ENCODE peak calls at places on chromosomes 2 and 18, in four cellular contexts. Z is lower lobe of right lung, P is fibroblast of pulmonary artery, K is foreskin fibroblast. G is an unnamed sample.

GRCh38 chr2:23824777-23825212 is 102.1 kb downstream of the ATAD2B start:
- DNase-seq in Z (no peak), P (peak; percentile 76), K (peak; percentile 72), G (peak; percentile 77)

GRCh38 chr2:35857541-35857940 is 498.0 kb upstream of the CRIM1 start:
- DNase-seq in Z (no peak), P (no peak), K (no peak), G (no peak)

GRCh38 chr18:14978962-14979535 is 231.1 kb downstream of the ANKRD30B start:
- DNase-seq in Z (no peak), P (no peak), K (peak; percentile 42), G (no peak)

GRCh38 chr2:54949431-54949830 is 100.8 kb downstream of the RTN4 start:
- DNase-seq in Z (no peak), P (no peak), K (peak; percentile 76), G (no peak)

GRCh38 chr2:168469281-168469988 is 13.4 kb downstream of the CERS6 start:
- DNase-seq in Z (no peak), P (no peak), K (no peak), G (no peak)

GRCh38 chr18:9736445-9736844 is 28.3 kb downstream of the RAB31 start:
- DNase-seq in Z (no peak), P (no peak), K (no peak), G (no peak)

GRCh38 chr2:241904791-241905710 is 35.5 kb downstream of the RTP5 start:
- DNase-seq in Z (peak; percentile 30), P (no peak), K (no peak), G (no peak)

GRCh38 chr18:41713969-41714700 is 240.9 kb upstream of the PIK3C3 start:
- DNase-seq in Z (no peak), P (no peak), K (no peak), G (no peak)

GRCh38 chr2:16047701-16048100 is 107.4 kb downstream of the MYCN start:
- DNase-seq in Z (no peak), P (no peak), K (no peak), G (no peak)

GRCh38 chr2:23285076-23285795 is 99.7 kb upstream of the KLHL29 start:
- DNase-seq in Z (no peak), P (no peak), K (no peak), G (no peak)

GRCh38 chr2:229179598-229179997 is 91.5 kb downstream of the PID1 start:
- DNase-seq in Z (no peak), P (no peak), K (peak; percentile 38), G (no peak)

GRCh38 chr2:231600619-231601355 is 8.1 kb downstream of the TEX44 start:
- DNase-seq in Z (no peak), P (no peak), K (no peak), G (no peak)

GRCh38 chr2:84481702-84482101 is 22.6 kb upstream of the SUCLG1 start:
- DNase-seq in Z (no peak), P (peak; percentile 68), K (peak; percentile 66), G (peak; percentile 84)

GRCh38 chr18:78948221-78948620 is 31.4 kb upstream of the SALL3 start:
- DNase-seq in Z (no peak), P (no peak), K (no peak), G (no peak)

GRCh38 chr2:158747346-158747745 is 47.8 kb upstream of the DAPL1 start:
- DNase-seq in Z (no peak), P (no peak), K (no peak), G (no peak)

GRCh38 chr2:158743899-158744298 is 51.2 kb upstream of the DAPL1 start:
- DNase-seq in Z (no peak), P (no peak), K (no peak), G (no peak)

GRCh38 chr2:158746488-158746887 is 48.6 kb upstream of the DAPL1 start:
- DNase-seq in Z (no peak), P (no peak), K (no peak), G (no peak)

GRCh38 chr2:158745067-158745865 is 49.9 kb upstream of the DAPL1 start:
- DNase-seq in Z (no peak), P (peak; percentile 82), K (peak; percentile 76), G (peak; percentile 82)

GRCh38 chr2:158745866-158746382 is 49.2 kb upstream of the DAPL1 start:
- DNase-seq in Z (no peak), P (no peak), K (no peak), G (no peak)
- H3K4me3 ChIP-seq in Z (no peak overlapping the region), P (no peak overlapping the region), K (no peak overlapping the region), G (no peak overlapping the region)

GRCh38 chr18:60327880-60328589 is 44.5 kb downstream of the MC4R start:
- DNase-seq in Z (no peak), P (no peak), K (no peak), G (no peak)

GRCh38 chr18:60319129-60319528 is 53.4 kb downstream of the MC4R start:
- DNase-seq in Z (no peak), P (no peak), K (no peak), G (no peak)

GRCh38 chr18:60322591-60322990 is 50.0 kb downstream of the MC4R start:
- DNase-seq in Z (no peak), P (no peak), K (peak; percentile 8), G (no peak)
- TF ChIP-seq CTCF in Z (no peak), P (no peak), K (no peak), G (no peak)

GRCh38 chr2:120442541-120442922 is 96.6 kb downstream of the INHBB start:
- DNase-seq in Z (no peak), P (no peak), K (no peak), G (no peak)
- H3K4me3 ChIP-seq in Z (peak overlapping the region; percentile 46), P (peak overlapping the region; percentile 5), K (no peak overlapping the region), G (peak overlapping the region; percentile 21)

DNA sequence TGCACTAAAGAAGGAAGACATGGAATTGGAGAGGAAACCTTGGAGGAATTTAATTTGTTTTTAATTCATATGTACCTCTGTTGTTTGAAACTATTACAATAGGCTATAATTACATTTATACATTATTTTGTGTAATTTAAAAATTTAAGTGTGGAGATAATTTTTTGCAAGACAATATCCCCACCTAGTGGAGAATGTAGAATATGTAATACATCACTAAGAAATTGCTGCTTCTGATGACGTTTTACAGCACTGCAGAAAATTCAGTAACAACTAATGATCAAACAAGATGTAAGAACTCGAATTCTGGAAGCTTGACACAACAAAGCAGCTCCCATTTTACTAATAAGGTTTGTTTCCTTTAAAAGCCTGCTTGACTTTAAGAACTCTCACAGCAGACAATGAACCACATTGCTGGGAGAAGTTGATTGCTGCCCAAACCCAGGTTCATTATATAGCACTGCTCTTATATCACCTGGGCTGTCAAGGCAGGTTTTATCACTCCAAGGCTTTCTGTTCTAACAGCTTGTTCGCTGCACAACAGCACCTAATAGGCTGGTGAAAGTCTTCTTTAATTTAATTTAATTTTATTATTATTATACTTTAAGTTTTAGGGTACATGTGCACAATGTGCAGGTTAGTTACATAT is 53.4 kb downstream of the THADA start:
- DNase-seq in Z (no peak), P (peak; percentile 79), K (peak; percentile 73), G (peak; percentile 81)
- TF ChIP-seq CTCF in Z (peak; percentile 65), P (peak; percentile 41), K (peak; percentile 16), G (peak; percentile 39)

DNA sequence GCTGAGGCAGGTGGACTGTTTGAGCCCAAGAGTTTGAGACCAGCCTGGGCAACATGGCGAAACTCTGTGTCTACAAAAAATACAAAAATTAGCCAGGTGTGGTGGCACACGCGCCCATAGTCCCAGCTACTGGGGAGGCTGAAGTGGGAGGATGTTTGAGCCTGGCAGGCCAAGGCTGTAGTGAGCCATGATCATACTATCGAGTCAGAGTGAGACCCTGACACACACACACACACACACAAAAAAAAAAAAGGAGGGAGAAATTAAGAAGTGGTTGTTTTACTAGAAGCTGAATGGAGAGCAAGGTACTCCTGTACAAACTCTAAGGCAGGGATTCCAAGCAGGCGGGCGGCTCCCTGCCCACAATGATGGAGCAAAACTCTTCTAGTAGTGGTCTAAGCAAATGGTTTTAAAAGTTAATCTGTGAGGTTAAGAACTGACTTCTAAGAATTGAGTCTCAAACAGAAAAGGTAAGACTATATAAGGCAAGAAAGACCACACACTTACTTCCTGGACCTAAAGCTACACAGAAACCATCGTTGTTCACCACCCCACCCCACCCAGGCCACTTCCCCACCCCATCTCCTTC is 2.6 kb downstream of the ANKRD44 start:
- DNase-seq in Z (no peak), P (no peak), K (no peak), G (no peak)
- H3K4me3 ChIP-seq in Z (peak overlapping the region; percentile 13), P (no peak overlapping the region), K (no peak overlapping the region), G (no peak overlapping the region)

GRCh38 chr2:124323321-124323720 is 298.2 kb downstream of the CNTNAP5 start:
- DNase-seq in Z (no peak), P (peak; percentile 57), K (no peak), G (peak; percentile 39)

GRCh38 chr2:124320072-124320471 is 295.0 kb downstream of the CNTNAP5 start:
- DNase-seq in Z (no peak), P (no peak), K (no peak), G (no peak)

GRCh38 chr2:124328397-124328796 is 303.3 kb downstream of the CNTNAP5 start:
- DNase-seq in Z (no peak), P (no peak), K (no peak), G (no peak)

GRCh38 chr2:124327293-124327692 is 302.2 kb downstream of the CNTNAP5 start:
- DNase-seq in Z (no peak), P (no peak), K (no peak), G (no peak)

GRCh38 chr2:124325667-124326425 is 300.8 kb downstream of the CNTNAP5 start:
- DNase-seq in Z (no peak), P (peak; percentile 23), K (no peak), G (peak; percentile 10)
- TF ChIP-seq CTCF in Z (no peak), P (peak; percentile 42), K (no peak), G (peak; percentile 39)

G was measured in cardiac fibroblast.